ENCODE peak calls at places on chromosomes 6 and 20, in five cellular contexts. A is colonic mucosa, Z is mammary epithelial cell, S is PC-3, H is HCT116. L is an unnamed sample.

GRCh38 chr20:257419-257818 is at the start of gene DEFB132:
- DNase-seq in A (no peak), Z (no peak), S (no peak), H (no peak), L (no peak)

GRCh38 chr6:149008741-149009140 is 261.9 kb downstream of the UST start:
- DNase-seq in A (no peak), Z (no peak), S (no peak), H (no peak), L (no peak)

GRCh38 chr6:159983641-159984080 is 14.8 kb downstream of the IGF2R start:
- DNase-seq in A (no peak), Z (no peak), S (no peak), H (no peak), L (peak; percentile 44)

GRCh38 chr20:57659789-57660509 is 39.7 kb upstream of the ZBP1 start:
- DNase-seq in A (peak; percentile 13), Z (no peak), S (no peak), H (no peak), L (no peak)

GRCh38 chr6:129340983-129341382 is 369.0 kb downstream of the ARHGAP18 start:
- DNase-seq in A (no peak), Z (peak; percentile 58), S (peak; percentile 72), H (no peak), L (peak; percentile 51)

GRCh38 chr6:26075063-26075717 is 12.0 kb upstream of the HFE start:
- DNase-seq in A (no peak), Z (no peak), S (no peak), H (no peak), L (no peak)

GRCh38 chr20:33732166-33732970 is 572 bp downstream of the ZNF341 start:
- DNase-seq in A (peak; percentile 88), Z (peak; percentile 64), S (peak; percentile 67), H (peak; percentile 57), L (peak; percentile 94)

GRCh38 chr20:11672959-11673358 is 244.7 kb upstream of the BTBD3 start:
- DNase-seq in A (no peak), Z (no peak), S (no peak), H (no peak), L (no peak)

GRCh38 chr6:15476631-15477380 is 186.0 kb downstream of the DTNBP1 start:
- DNase-seq in A (no peak), Z (no peak), S (no peak), H (no peak), L (peak; percentile 25)

GRCh38 chr6:7697820-7698623 is 27.9 kb upstream of the BMP6 start:
- DNase-seq in A (no peak), Z (peak; percentile 96), S (peak; percentile 90), H (no peak), L (peak; percentile 88)

GRCh38 chr6:156779206-156780116 is 2.3 kb downstream of the ARID1B start:
- DNase-seq in A (peak; percentile 54), Z (peak; percentile 46), S (no peak), H (no peak), L (peak; percentile 69)

GRCh38 chr20:14672066-14672465 is 334.7 kb upstream of the FLRT3 start:
- DNase-seq in A (no peak), Z (no peak), S (no peak), H (no peak), L (no peak)

DNA sequence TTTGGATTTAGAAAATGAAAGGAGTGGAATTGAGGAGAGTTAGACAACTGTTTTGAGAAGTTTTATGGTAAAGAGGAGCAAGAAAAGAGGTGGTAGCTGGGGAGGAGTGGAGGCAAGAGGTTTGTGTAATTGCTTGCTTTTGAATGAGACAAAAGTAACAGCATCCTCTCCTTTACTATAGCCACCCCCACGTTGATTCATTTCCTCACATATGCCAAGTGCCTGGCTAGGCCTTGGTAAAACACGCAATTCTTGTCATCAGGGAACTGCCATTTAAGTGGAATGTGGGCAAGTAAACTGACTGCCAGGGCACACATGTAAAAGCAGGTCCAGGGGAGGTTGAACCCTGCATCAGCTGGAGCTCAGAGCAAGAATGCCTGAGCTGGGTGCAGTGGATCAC is 4.1 kb downstream of the MTRES1 start:
- DNase-seq in A (no peak), Z (peak; percentile 30), S (peak; percentile 16), H (no peak), L (no peak)
- H3K9ac ChIP-seq in A (no peak overlapping the region), Z (no peak overlapping the region), S (no peak overlapping the region), H (no peak overlapping the region), L (no peak overlapping the region)

DNA sequence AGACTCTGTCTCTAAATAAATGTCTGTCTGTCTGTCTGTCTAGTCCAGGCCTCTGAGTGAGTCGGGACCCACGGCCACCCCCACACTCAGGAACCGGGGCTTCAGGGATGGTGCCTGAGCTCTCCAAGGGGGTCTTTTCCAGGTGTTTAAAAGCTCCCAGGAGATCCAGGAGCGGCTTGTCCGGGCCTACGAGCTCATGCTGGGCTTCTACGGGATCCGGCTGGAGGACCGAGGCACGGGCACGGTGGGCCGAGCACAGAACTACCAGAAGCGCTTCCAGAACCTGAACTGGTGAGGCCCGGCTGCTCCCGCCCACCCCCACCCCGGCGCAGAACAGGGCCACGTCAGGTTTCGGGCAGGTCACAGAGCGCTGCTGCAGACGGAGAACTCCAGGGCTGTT is 5.5 kb upstream of the COL9A3 start:
- DNase-seq in A (no peak), Z (no peak), S (no peak), H (no peak), L (no peak)
- H3K36me3 ChIP-seq in A (peaks cover 36% of the 10 kb centered on the region), Z (peaks cover 2% of the 10 kb centered on the region), S (peaks cover 23% of the 10 kb centered on the region), H (peaks cover 24% of the 10 kb centered on the region), L (peaks cover 61% of the 10 kb centered on the region)

GRCh38 chr6:87869064-87869685 is 167.1 kb upstream of the AKIRIN2 start:
- DNase-seq in A (no peak), Z (no peak), S (no peak), H (no peak), L (no peak)

GRCh38 chr6:87873556-87873955 is 171.5 kb upstream of the AKIRIN2 start:
- DNase-seq in A (no peak), Z (no peak), S (no peak), H (no peak), L (no peak)

GRCh38 chr6:87875781-87876180 is 171.9 kb upstream of the SPACA1 start:
- DNase-seq in A (no peak), Z (no peak), S (peak; percentile 6), H (no peak), L (no peak)

GRCh38 chr6:87870606-87871005 is 168.6 kb upstream of the AKIRIN2 start:
- DNase-seq in A (no peak), Z (no peak), S (no peak), H (no peak), L (peak; percentile 5)
- H3K4me1 ChIP-seq in A (no peaks in the 10 kb centered on the region), Z (no peaks in the 10 kb centered on the region), S (no peaks in the 10 kb centered on the region), H (no peaks in the 10 kb centered on the region), L (peaks cover 4% of the 10 kb centered on the region)

GRCh38 chr6:84280639-84281038 is 53.2 kb upstream of the CEP162 start:
- DNase-seq in A (no peak), Z (no peak), S (no peak), H (no peak), L (no peak)
- H3K9ac ChIP-seq in A (no peak overlapping the region), Z (no peak overlapping the region), S (no peak overlapping the region), H (no peak overlapping the region), L (no peak overlapping the region)

GRCh38 chr6:133115960-133116359 is 125.2 kb upstream of the EYA4 start:
- DNase-seq in A (no peak), Z (no peak), S (no peak), H (no peak), L (no peak)
- H3K36me3 ChIP-seq in A (no peaks in the 10 kb centered on the region), Z (no peaks in the 10 kb centered on the region), S (no peaks in the 10 kb centered on the region), H (no peaks in the 10 kb centered on the region), L (no peaks in the 10 kb centered on the region)

DNA sequence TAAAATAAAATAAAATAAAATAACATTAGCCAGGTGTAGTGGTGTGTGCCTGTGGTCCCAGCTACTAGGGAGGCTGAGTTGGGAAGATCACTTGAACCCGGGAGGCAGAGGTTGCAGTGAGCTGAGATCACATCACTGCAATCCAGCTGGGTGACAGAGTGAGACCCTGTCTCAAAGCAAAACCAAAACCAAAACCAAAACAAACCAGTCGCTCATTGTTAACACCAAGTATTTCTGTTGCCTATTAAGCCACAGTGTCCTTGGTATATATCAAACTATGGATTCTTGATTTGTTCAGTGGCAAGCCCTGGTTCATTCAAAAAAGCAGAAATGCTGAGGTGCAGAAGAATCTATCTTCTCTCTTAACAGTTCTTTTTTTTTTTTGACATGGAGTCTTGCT is 65.7 kb downstream of the PYGB start:
- DNase-seq in A (no peak), Z (no peak), S (no peak), H (no peak), L (no peak)
- H3K4me1 ChIP-seq in A (peaks cover 25% of the 10 kb centered on the region), Z (peaks cover 29% of the 10 kb centered on the region), S (peaks cover 42% of the 10 kb centered on the region), H (peaks cover 36% of the 10 kb centered on the region), L (peaks cover 33% of the 10 kb centered on the region)

GRCh38 chr20:32051720-32052089 is 337 bp upstream of the HCK start:
- DNase-seq in A (no peak), Z (no peak), S (no peak), H (no peak), L (no peak)

GRCh38 chr20:32052792-32053362 is 835 bp downstream of the HCK start:
- DNase-seq in A (peak; percentile 34), Z (no peak), S (no peak), H (no peak), L (no peak)

GRCh38 chr20:32050851-32051556 is 1.0 kb upstream of the HCK start:
- DNase-seq in A (peak; percentile 33), Z (no peak), S (no peak), H (no peak), L (no peak)

GRCh38 chr20:32052090-32052791 is at the start of gene HCK:
- DNase-seq in A (no peak), Z (no peak), S (no peak), H (no peak), L (no peak)

DNA sequence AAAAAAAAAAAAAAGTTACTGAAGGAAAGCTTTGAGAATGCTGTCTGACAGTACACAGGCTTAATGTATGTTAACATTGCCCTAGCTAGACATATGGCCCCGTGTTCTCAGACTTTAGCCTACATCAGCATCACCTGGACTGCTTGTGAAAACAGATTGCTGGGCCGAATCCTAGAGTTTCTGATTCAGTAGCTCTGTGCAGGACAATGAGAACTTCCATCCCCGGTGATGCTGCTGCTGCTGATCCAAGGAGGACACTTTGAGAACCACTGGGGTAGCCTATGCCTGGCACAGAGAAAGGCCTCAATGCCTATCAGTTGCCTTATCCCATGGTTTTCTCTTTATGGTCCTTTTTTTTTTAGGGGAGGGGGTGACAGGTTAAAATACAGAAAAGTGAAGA is 1.6 kb downstream of the HCK start:
- DNase-seq in A (no peak), Z (no peak), S (no peak), H (no peak), L (no peak)
- H3K9ac ChIP-seq in A (no peak overlapping the region), Z (no peak overlapping the region), S (no peak overlapping the region), H (no peak overlapping the region), L (no peak overlapping the region)

GRCh38 chr6:170393807-170394399 is 87.3 kb downstream of the FAM120B start:
- DNase-seq in A (no peak), Z (peak; percentile 31), S (no peak), H (no peak), L (no peak)
- H3K36me3 ChIP-seq in A (peaks cover 4% of the 10 kb centered on the region), Z (peaks cover 13% of the 10 kb centered on the region), S (peaks cover 5% of the 10 kb centered on the region), H (peaks cover 11% of the 10 kb centered on the region), L (peaks cover 80% of the 10 kb centered on the region)

DNA sequence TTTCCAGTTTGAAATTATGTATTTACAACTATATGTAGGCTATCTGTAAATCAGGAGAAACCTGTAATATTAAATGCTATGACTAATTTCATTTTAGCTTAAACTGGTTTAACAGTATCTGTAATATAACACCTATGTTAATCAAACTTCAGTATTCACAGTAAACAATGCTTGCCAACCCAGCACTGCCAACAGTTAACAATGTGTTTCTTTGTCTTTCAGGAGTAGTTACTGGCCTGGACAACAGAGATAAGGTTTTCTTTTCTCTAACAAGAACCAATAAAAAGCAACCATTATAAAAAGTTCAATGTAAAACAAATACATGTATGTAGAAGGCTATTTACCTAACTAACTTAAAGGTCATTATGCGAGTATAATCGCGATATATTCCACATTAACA is 158.8 kb downstream of the CDK19 start:
- DNase-seq in A (no peak), Z (peak; percentile 73), S (peak; percentile 78), H (no peak), L (no peak)
- H3K4me1 ChIP-seq in A (no peaks in the 10 kb centered on the region), Z (peaks cover 24% of the 10 kb centered on the region), S (peaks cover 49% of the 10 kb centered on the region), H (no peaks in the 10 kb centered on the region), L (peaks cover 10% of the 10 kb centered on the region)